ENCODE peak calls at places on chromosomes 3 and 15, in nine cellular contexts. G, L, C, S, D, R, U, J and P are unnamed samples.

GRCh38 chr3:71702131-71703024 is 22.8 kb downstream of the EIF4E3 start:
- DNase-seq in G (no peak), L (no peak), C (no peak), S (no peak), D (no peak), R (no peak), U (no peak), J (no peak), P (no peak)

GRCh38 chr3:69749461-69749860 is 10.2 kb downstream of the MITF start:
- DNase-seq in G (no peak), L (no peak), C (no peak), S (no peak), D (no peak), R (no peak), U (no peak), J (no peak), P (no peak)

GRCh38 chr3:129665024-129665768 is 58.7 kb upstream of the PLXND1 start:
- DNase-seq in G (no peak), L (no peak), C (no peak), S (no peak), D (no peak), R (no peak), U (no peak), J (no peak), P (no peak)

GRCh38 chr3:195004512-195005250 is 266.3 kb downstream of the XXYLT1 start:
- DNase-seq in G (no peak), L (no peak), C (no peak), S (no peak), D (no peak), R (peak), U (no peak), J (no peak), P (no peak)

GRCh38 chr15:77749236-77749997 is 116.7 kb upstream of the LINGO1 start:
- DNase-seq in G (no peak), L (no peak), C (no peak), S (no peak), D (no peak), R (no peak), U (peak), J (no peak), P (no peak)

GRCh38 chr3:196220991-196221390 is 4.7 kb downstream of the SLC51A start:
- DNase-seq in G (no peak), L (no peak), C (no peak), S (peak), D (no peak), R (no peak), U (no peak), J (no peak), P (no peak)

GRCh38 chr15:34147371-34148140 is 45.7 kb downstream of the PGBD4 start:
- DNase-seq in G (no peak), L (peak), C (no peak), S (no peak), D (no peak), R (no peak), U (no peak), J (no peak), P (no peak)

GRCh38 chr3:41112466-41112865 is 86.8 kb upstream of the CTNNB1 start:
- DNase-seq in G (no peak), L (no peak), C (no peak), S (no peak), D (no peak), R (no peak), U (no peak), J (no peak), P (no peak)

GRCh38 chr3:151724846-151725562 is 8.7 kb upstream of the AADACL2 start:
- DNase-seq in G (no peak), L (peak), C (no peak), S (no peak), D (no peak), R (no peak), U (peak), J (no peak), P (no peak)